ENCODE peak calls at places on chromosomes 12 and 14, in seven cellular contexts. N is tibial artery, P is uterus, B is astrocyte of the cerebellum, U is AG04450, D is adipocyte, A is RWPE2. Z is an unnamed sample.

GRCh38 chr12:116615141-116615861 is 56.1 kb downstream of the MAP1LC3B2 start:
- DNase-seq in U (no peak), P (no peak), B (no peak), A (no peak), D (no peak), N (no peak), Z (no peak)

GRCh38 chr12:30564394-30564793 is 131.3 kb downstream of the IPO8 start:
- DNase-seq in A (no peak), P (no peak), B (no peak), D (no peak), N (no peak), U (no peak), Z (no peak)

GRCh38 chr12:114952573-114953196 is 268.7 kb upstream of the TBX3 start:
- DNase-seq in N (no peak), D (no peak), A (no peak), P (no peak), U (no peak), B (peak), Z (no peak)

GRCh38 chr12:50574621-50575348 is 70.0 kb downstream of the DIP2B start:
- DNase-seq in D (peak), U (no peak), N (no peak), A (no peak), B (no peak), P (no peak), Z (no peak)

GRCh38 chr12:27003421-27004311 is 10.5 kb downstream of the TM7SF3 start:
- DNase-seq in N (no peak), B (no peak), A (no peak), U (no peak), P (no peak), D (no peak), Z (no peak)

GRCh38 chr12:92218394-92219077 is 72.9 kb upstream of the BTG1 start:
- DNase-seq in D (no peak), P (no peak), U (no peak), B (no peak), N (no peak), A (no peak), Z (no peak)

GRCh38 chr12:105226219-105226618 is 9.8 kb downstream of the APPL2 start:
- DNase-seq in N (peak), U (peak), P (peak), A (no peak), D (peak), B (peak), Z (peak)

GRCh38 chr12:16008442-16008841 is 97.3 kb downstream of the DERA start:
- DNase-seq in N (no peak), A (no peak), D (no peak), P (no peak), U (no peak), B (no peak), Z (no peak)

GRCh38 chr12:123034022-123034541 is 53.6 kb downstream of the ARL6IP4 start:
- DNase-seq in D (no peak), U (no peak), P (no peak), N (no peak), A (no peak), B (no peak), Z (no peak)

GRCh38 chr12:52319097-52319496 is 2.1 kb downstream of the KRT83 start:
- DNase-seq in P (no peak), U (no peak), A (no peak), B (no peak), N (no peak), D (no peak), Z (no peak)

GRCh38 chr12:127810026-127810425 is 456.9 kb upstream of the TMEM132C start:
- DNase-seq in P (no peak), A (no peak), B (peak), D (peak), N (no peak), U (no peak), Z (no peak)

GRCh38 chr12:117671734-117672133 is 297.1 kb downstream of the KSR2 start:
- DNase-seq in U (no peak), P (no peak), N (no peak), B (no peak), D (no peak), A (no peak), Z (no peak)

GRCh38 chr12:114369088-114369487 is 36.9 kb downstream of the TBX5 start:
- DNase-seq in N (no peak), B (no peak), P (no peak), U (no peak), A (no peak), D (peak), Z (no peak)

GRCh38 chr12:98221243-98221808 is 294.1 kb upstream of the TMPO start:
- DNase-seq in P (no peak), N (no peak), B (peak), U (no peak), D (no peak), A (no peak), Z (no peak)

GRCh38 chr14:24695265-24696241 is 61.6 kb upstream of the GZMB start:
- DNase-seq in U (no peak), A (no peak), B (no peak), P (no peak), D (no peak), N (no peak), Z (no peak)

GRCh38 chr12:124007810-124008570 is 35.0 kb downstream of the ZNF664 start:
- DNase-seq in U (no peak), D (peak), A (no peak), B (no peak), N (no peak), P (no peak), Z (no peak)

GRCh38 chr14:31286456-31287293 is 79.1 kb upstream of the HECTD1 start:
- DNase-seq in B (no peak), N (no peak), U (no peak), P (no peak), D (no peak), A (peak), Z (no peak)

GRCh38 chr12:70603044-70603443 is 34.2 kb downstream of the PTPRB start:
- DNase-seq in B (no peak), U (no peak), N (no peak), D (peak), P (no peak), A (no peak), Z (no peak)

GRCh38 chr12:3200032-3200617 is 122.9 kb downstream of the TSPAN9 start:
- DNase-seq in P (no peak), U (no peak), B (no peak), N (no peak), A (no peak), D (peak), Z (no peak)

GRCh38 chr14:72608391-72609204 is 285.3 kb downstream of the DPF3 start:
- DNase-seq in B (peak), U (peak), N (no peak), A (no peak), P (no peak), D (peak), Z (no peak)

GRCh38 chr12:109944975-109945374 is 44.9 kb downstream of the TCHP start:
- DNase-seq in D (peak), N (no peak), A (no peak), U (no peak), B (no peak), P (no peak), Z (no peak)

GRCh38 chr12:32390572-32391219 is 8.7 kb upstream of the FGD4 start:
- DNase-seq in A (no peak), D (no peak), U (no peak), P (no peak), B (no peak), N (no peak), Z (no peak)

GRCh38 chr12:102551186-102551585 is 70.8 kb upstream of the IGF1 start:
- DNase-seq in D (no peak), B (peak), U (no peak), P (no peak), N (no peak), A (no peak), Z (no peak)

GRCh38 chr12:26953447-26953846 is 15.2 kb downstream of the FGFR1OP2 start:
- DNase-seq in B (no peak), P (no peak), A (no peak), U (no peak), D (peak), N (peak), Z (no peak)

GRCh38 chr12:88450130-88450529 is 130.1 kb downstream of the KITLG start:
- DNase-seq in N (no peak), A (no peak), U (no peak), P (no peak), D (peak), B (no peak), Z (no peak)

GRCh38 chr14:37122288-37122687 is 50.1 kb downstream of the SLC25A21 start:
- DNase-seq in N (no peak), A (no peak), D (peak), P (no peak), B (peak), U (peak), Z (no peak)

GRCh38 chr14:23544511-23545447 is 6.8 kb downstream of the ZFHX2 start:
- DNase-seq in P (no peak), D (no peak), B (no peak), N (peak), A (no peak), U (no peak), Z (no peak)

GRCh38 chr14:73249564-73250316 is 12.4 kb downstream of the PAPLN start:
- DNase-seq in D (no peak), U (no peak), N (no peak), A (peak), B (no peak), P (no peak), Z (no peak)

GRCh38 chr14:69658664-69659261 is 47.4 kb downstream of the SUSD6 start:
- DNase-seq in U (no peak), B (no peak), A (peak), N (no peak), D (no peak), P (no peak), Z (no peak)

GRCh38 chr12:112116232-112117060 is 7.9 kb upstream of the NAA25 start:
- DNase-seq in D (no peak), U (no peak), B (peak), N (peak), A (no peak), P (peak), Z (peak)

GRCh38 chr14:61322011-61322798 is 826 bp downstream of the PRKCH start:
- DNase-seq in A (peak), P (peak), N (no peak), B (no peak), D (no peak), U (no peak), Z (peak)

GRCh38 chr12:29253916-29254625 is 105.0 kb downstream of the FAR2 start:
- DNase-seq in U (no peak), A (no peak), D (no peak), N (no peak), B (peak), P (no peak), Z (no peak)

GRCh38 chr14:56124296-56124695 is 6.1 kb downstream of the PELI2 start:
- DNase-seq in B (no peak), U (no peak), N (no peak), A (no peak), P (no peak), D (peak), Z (no peak)

GRCh38 chr14:105197274-105197673 is 16.2 kb upstream of the NUDT14 start:
- DNase-seq in P (no peak), D (peak), A (no peak), N (no peak), B (no peak), U (no peak), Z (no peak)

GRCh38 chr12:96501139-96501741 is 11.9 kb downstream of the CFAP54 start:
- DNase-seq in P (peak), U (no peak), B (no peak), N (peak), D (peak), A (peak), Z (no peak)

GRCh38 chr14:62938774-62939173 is 106.5 kb downstream of the KCNH5 start:
- DNase-seq in N (no peak), D (no peak), B (no peak), P (no peak), U (no peak), A (no peak), Z (no peak)

GRCh38 chr12:92000587-92000986 is 145.1 kb downstream of the BTG1 start:
- DNase-seq in D (no peak), U (no peak), A (no peak), P (no peak), B (peak), N (no peak), Z (no peak)

GRCh38 chr14:61221906-61222305 is 59.2 kb downstream of the TMEM30B start:
- DNase-seq in D (no peak), P (no peak), U (no peak), N (no peak), B (no peak), A (no peak), Z (no peak)

GRCh38 chr12:51943346-51943745 is 8.2 kb upstream of the ACVR1B start:
- DNase-seq in D (no peak), P (no peak), B (no peak), N (no peak), U (no peak), A (no peak), Z (no peak)

GRCh38 chr12:120190985-120191480 is 3.5 kb downstream of the GCN1 start:
- DNase-seq in U (no peak), A (no peak), P (no peak), B (no peak), D (no peak), N (no peak), Z (no peak)
- H3K4me3 ChIP-seq in U (no peak), A (no peak), P (no peak), B (no peak), D (no peak), N (no peak), Z (no peak)

DNA sequence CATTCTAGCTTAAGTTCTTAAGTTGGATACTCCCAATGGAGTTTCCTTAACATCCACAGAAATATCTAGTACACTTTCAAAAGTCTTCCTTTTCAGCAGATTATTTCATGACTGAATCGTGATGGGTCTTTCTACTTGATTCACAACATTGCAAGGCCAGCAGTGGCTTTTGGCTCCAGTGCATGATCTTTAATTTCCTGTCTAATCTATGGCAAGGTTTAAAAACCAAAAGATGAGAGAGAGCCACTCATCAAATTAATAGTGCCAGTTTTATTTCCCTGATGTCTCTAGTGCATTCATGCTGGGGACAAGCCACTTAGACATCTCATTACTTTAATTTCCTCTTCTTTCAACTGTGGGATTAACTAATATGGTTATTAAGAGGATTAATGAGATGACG is 102.8 kb upstream of the PPM1H start:
- DNase-seq in N (no peak), U (no peak), B (no peak), D (no peak), A (no peak), P (no peak), Z (no peak)
- H3K4me3 ChIP-seq in N (no peak), U (no peak), B (no peak), D (no peak), A (no peak), P (no peak), Z (no peak)

GRCh38 chr14:99795046-99795445 is 1.8 kb downstream of the EML1 start:
- DNase-seq in B (no peak), N (no peak), D (no peak), A (no peak), U (no peak), P (no peak), Z (no peak)
- H3K4me3 ChIP-seq in B (peak), N (no peak), D (no peak), A (no peak), U (no peak), P (no peak), Z (no peak)

GRCh38 chr14:33679025-33679424 is 271.8 kb downstream of the EGLN3 start:
- DNase-seq in D (no peak), P (no peak), B (no peak), N (no peak), U (no peak), A (no peak), Z (no peak)

GRCh38 chr14:33678012-33678411 is 272.9 kb downstream of the EGLN3 start:
- DNase-seq in N (no peak), U (no peak), D (no peak), B (no peak), P (no peak), A (no peak), Z (no peak)

GRCh38 chr14:33674716-33675115 is 276.2 kb downstream of the EGLN3 start:
- DNase-seq in D (no peak), N (no peak), A (no peak), P (no peak), B (no peak), U (no peak), Z (no peak)

GRCh38 chr14:33675415-33676130 is 275.3 kb downstream of the EGLN3 start:
- DNase-seq in P (no peak), U (no peak), B (no peak), N (no peak), D (no peak), A (no peak), Z (no peak)

DNA sequence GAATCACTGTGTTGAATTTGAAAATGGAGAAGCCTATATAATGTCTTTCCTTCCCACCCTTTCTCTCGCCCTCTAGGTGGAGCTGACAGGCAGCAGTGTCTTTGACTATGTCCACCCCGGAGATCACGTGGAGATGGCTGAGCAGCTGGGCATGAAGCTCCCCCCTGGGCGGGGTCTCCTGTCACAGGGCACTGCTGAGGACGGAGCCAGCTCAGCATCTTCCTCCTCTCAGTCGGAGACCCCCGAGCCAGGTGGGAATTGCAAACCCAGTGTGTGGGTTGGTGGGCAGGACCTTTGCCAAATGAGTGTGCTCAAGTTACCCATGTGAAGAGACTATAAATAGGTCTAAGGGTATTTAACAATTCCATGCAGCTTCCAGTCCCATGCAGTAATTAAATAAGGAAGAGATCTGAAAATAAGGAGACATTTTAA is 274.7 kb downstream of the EGLN3 start:
- DNase-seq in D (peak), N (no peak), A (peak), U (no peak), B (no peak), P (no peak), Z (no peak)
- H3K4me3 ChIP-seq in D (no peak), N (no peak), A (no peak), U (no peak), B (no peak), P (no peak), Z (no peak)

GRCh38 chr14:99233222-99234035 is 38.6 kb downstream of the BCL11B start:
- DNase-seq in A (peak), U (no peak), D (no peak), P (no peak), B (no peak), N (no peak), Z (no peak)
- H3K4me3 ChIP-seq in A (no peak), U (no peak), D (no peak), P (no peak), B (no peak), N (no peak), Z (no peak)

GRCh38 chr12:59580050-59580449 is 15.8 kb upstream of the SLC16A7 start:
- DNase-seq in D (peak), B (no peak), N (no peak), A (no peak), P (no peak), U (no peak), Z (no peak)

GRCh38 chr12:59579616-59580015 is 16.2 kb upstream of the SLC16A7 start:
- DNase-seq in P (no peak), B (no peak), U (no peak), N (no peak), D (no peak), A (no peak), Z (no peak)

GRCh38 chr12:59583003-59583712 is 12.7 kb upstream of the SLC16A7 start:
- DNase-seq in D (no peak), N (no peak), U (no peak), A (no peak), B (no peak), P (no peak), Z (no peak)

GRCh38 chr12:59578239-59578638 is 17.6 kb upstream of the SLC16A7 start:
- DNase-seq in D (no peak), U (no peak), N (no peak), A (no peak), B (no peak), P (no peak), Z (no peak)
- H3K4me3 ChIP-seq in D (no peak), U (no peak), N (no peak), A (no peak), B (no peak), P (no peak), Z (no peak)

DNA sequence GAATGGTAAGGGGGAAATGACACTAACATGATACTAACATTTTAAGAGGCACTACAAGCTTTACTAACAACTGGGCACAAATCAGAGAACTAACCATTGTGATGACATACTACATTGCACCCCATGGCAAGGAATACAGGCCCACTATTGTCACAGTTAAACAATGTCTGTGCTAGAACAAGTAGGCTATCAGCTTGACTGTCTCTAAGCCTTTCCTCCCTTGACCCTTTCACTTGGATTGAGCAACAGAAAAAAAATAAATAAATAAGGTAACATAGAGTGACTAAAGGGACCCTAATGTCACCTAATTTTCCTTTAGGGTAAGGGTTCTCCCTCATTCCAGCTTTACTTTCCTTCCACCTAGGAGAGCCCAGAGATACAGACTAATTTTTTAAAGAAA is 4.4 kb downstream of the SLC38A2 start:
- DNase-seq in D (peak), P (no peak), A (no peak), U (no peak), N (no peak), B (no peak), Z (no peak)
- H3K4me3 ChIP-seq in D (peak), P (peak), A (peak), U (peak), N (peak), B (peak), Z (peak)

GRCh38 chr14:59360923-59361794 is 104.0 kb downstream of the GPR135 start:
- DNase-seq in U (peak), B (no peak), N (peak), D (peak), A (peak), P (peak), Z (peak)
- H3K4me3 ChIP-seq in U (no peak), B (no peak), N (no peak), D (peak), A (no peak), P (no peak), Z (no peak)

Z was measured in suprapubic skin.